ENCODE peak calls at places on chromosomes 4 and X, in four cellular contexts. One of them, this sample, is unnamed.

GRCh38 chrX:30253257-30253656 is 6.3 kb downstream of the MAGEB1 start:
- DNase-seq in thoracic aorta: no peak
- DNase-seq in GM20000: peak; percentile 11
- DNase-seq in body of pancreas: no peak
- DNase-seq in this sample: no peak

GRCh38 chrX:22526339-22526738 is 253.6 kb downstream of the CBLL2 start:
- DNase-seq in thoracic aorta: no peak
- DNase-seq in GM20000: peak; percentile 32
- DNase-seq in body of pancreas: no peak
- DNase-seq in this sample: no peak

GRCh38 chr4:23333946-23334878 is 555.6 kb downstream of the PPARGC1A start:
- DNase-seq in body of pancreas: peak; percentile 51
- DNase-seq in thoracic aorta: no peak
- DNase-seq in GM20000: peak; percentile 31
- DNase-seq in this sample: peak; percentile 52

GRCh38 chr4:26867914-26868684 is 7.5 kb downstream of the STIM2 start:
- DNase-seq in body of pancreas: no peak
- DNase-seq in GM20000: no peak
- DNase-seq in thoracic aorta: no peak
- DNase-seq in this sample: no peak

GRCh38 chr4:22906046-22906445 is 213.3 kb downstream of the GBA3 start:
- DNase-seq in body of pancreas: no peak
- DNase-seq in thoracic aorta: no peak
- DNase-seq in GM20000: no peak
- DNase-seq in this sample: no peak

GRCh38 chrX:45850775-45851433 is 650.2 kb upstream of the DIPK2B start:
- DNase-seq in body of pancreas: no peak
- DNase-seq in thoracic aorta: no peak
- DNase-seq in GM20000: peak; percentile 13
- DNase-seq in this sample: peak; percentile 47

GRCh38 chr4:138894688-138895087 is 120.9 kb upstream of the NOCT start:
- DNase-seq in thoracic aorta: no peak
- DNase-seq in GM20000: no peak
- DNase-seq in body of pancreas: no peak
- DNase-seq in this sample: no peak

GRCh38 chr4:151573945-151574344 is 165.0 kb downstream of the FHIP1A start:
- DNase-seq in thoracic aorta: no peak
- DNase-seq in GM20000: no peak
- DNase-seq in body of pancreas: no peak
- DNase-seq in this sample: no peak

GRCh38 chr4:136355970-136356369 is 1176.3 kb downstream of the PCDH18 start:
- DNase-seq in thoracic aorta: no peak
- DNase-seq in body of pancreas: no peak
- DNase-seq in GM20000: no peak
- DNase-seq in this sample: no peak

GRCh38 chr4:1604706-1605205 is 79.4 kb downstream of the FAM53A start:
- DNase-seq in thoracic aorta: no peak
- DNase-seq in GM20000: no peak
- DNase-seq in body of pancreas: no peak
- DNase-seq in this sample: peak; percentile 62

GRCh38 chr4:38464328-38464727 is 199.7 kb upstream of the KLF3 start:
- DNase-seq in body of pancreas: no peak
- DNase-seq in thoracic aorta: no peak
- DNase-seq in GM20000: no peak
- DNase-seq in this sample: no peak

GRCh38 chr4:119314356-119314755 is 7.6 kb downstream of the FABP2 start:
- DNase-seq in body of pancreas: peak; percentile 25
- DNase-seq in thoracic aorta: no peak
- DNase-seq in GM20000: peak; percentile 12
- DNase-seq in this sample: peak; percentile 17

GRCh38 chrX:132181364-132181763 is 37.9 kb downstream of the RAP2C start:
- DNase-seq in GM20000: no peak
- DNase-seq in body of pancreas: peak; percentile 18
- DNase-seq in thoracic aorta: no peak
- DNase-seq in this sample: no peak

GRCh38 chr4:15792974-15793373 is 14.8 kb downstream of the CD38 start:
- DNase-seq in GM20000: no peak
- DNase-seq in thoracic aorta: no peak
- DNase-seq in body of pancreas: no peak
- DNase-seq in this sample: no peak

GRCh38 chr4:15797320-15797719 is 19.2 kb downstream of the CD38 start:
- DNase-seq in GM20000: no peak
- DNase-seq in body of pancreas: no peak
- DNase-seq in thoracic aorta: no peak
- DNase-seq in this sample: no peak

GRCh38 chr4:15794905-15795304 is 16.8 kb downstream of the CD38 start:
- DNase-seq in thoracic aorta: no peak
- DNase-seq in body of pancreas: no peak
- DNase-seq in GM20000: no peak
- DNase-seq in this sample: no peak

GRCh38 chr4:15793506-15794363 is 15.6 kb downstream of the CD38 start:
- DNase-seq in body of pancreas: no peak
- DNase-seq in thoracic aorta: no peak
- DNase-seq in GM20000: no peak
- DNase-seq in this sample: no peak

GRCh38 chr4:15794432-15794831 is 16.3 kb downstream of the CD38 start:
- DNase-seq in body of pancreas: no peak
- DNase-seq in thoracic aorta: no peak
- DNase-seq in GM20000: no peak
- DNase-seq in this sample: no peak
- TF ChIP-seq CTCF in body of pancreas: no peak
- TF ChIP-seq CTCF in thoracic aorta: no peak
- TF ChIP-seq CTCF in GM20000: no peak
- TF ChIP-seq CTCF in this sample: no peak

DNA sequence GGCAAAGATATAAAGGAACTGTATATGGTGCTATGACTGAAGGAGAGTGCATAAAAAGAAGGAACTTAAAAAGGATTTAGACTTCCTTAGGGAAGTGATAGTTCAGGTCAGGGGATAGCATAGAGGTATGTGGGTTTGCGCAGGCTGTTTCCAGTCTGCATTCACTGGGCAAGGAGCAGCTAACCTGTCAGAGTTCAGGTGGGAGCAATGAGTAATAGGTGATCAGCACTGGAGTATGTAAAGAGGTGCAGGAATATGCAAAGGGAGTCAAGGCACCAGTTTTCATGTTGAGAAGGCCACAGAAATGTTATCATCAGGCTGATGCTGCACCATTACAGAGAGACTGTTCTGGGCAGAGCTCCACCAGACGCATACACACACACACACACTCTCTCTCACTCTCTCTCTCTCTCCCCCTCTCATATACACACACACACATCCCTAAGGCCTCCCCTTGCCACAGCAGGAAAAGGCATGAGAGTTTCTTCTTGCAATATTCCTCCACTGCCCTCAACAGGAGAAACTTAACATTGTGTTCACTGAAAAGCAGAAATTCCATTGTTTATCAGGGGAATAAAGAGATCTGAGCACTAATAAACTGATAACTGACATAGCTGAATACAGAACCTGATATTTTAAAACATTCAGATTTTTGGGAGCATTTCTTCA is 256.4 kb upstream of the GRID2 start:
- DNase-seq in body of pancreas: no peak
- DNase-seq in thoracic aorta: no peak
- DNase-seq in GM20000: no peak
- DNase-seq in this sample: no peak
- TF ChIP-seq CTCF in body of pancreas: peak; percentile 34
- TF ChIP-seq CTCF in thoracic aorta: no peak
- TF ChIP-seq CTCF in GM20000: no peak
- TF ChIP-seq CTCF in this sample: no peak

DNA sequence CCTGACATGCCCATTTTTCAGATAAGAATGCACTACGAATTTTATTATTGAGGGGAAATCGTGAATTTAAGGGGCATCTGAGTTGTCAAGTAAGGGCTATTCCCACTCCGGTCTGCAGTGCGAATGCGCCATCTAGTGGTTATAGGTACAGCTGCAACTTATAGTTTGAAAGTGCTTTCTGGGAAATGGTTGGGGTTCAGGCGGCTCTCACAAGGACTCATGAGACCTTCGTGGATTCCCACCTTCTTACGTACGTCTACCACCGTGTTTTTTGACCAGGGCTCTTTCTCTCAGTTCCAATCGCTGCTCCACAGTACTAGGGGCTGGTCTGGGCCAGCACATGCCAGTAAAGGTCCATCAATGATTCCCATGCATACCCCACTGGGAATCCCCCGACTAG is 12.3 kb downstream of the MSL3 start:
- DNase-seq in GM20000: peak; percentile 41
- DNase-seq in body of pancreas: peak; percentile 38
- DNase-seq in thoracic aorta: no peak
- DNase-seq in this sample: peak; percentile 69
- TF ChIP-seq CTCF in GM20000: peak; percentile 51
- TF ChIP-seq CTCF in body of pancreas: peak; percentile 57
- TF ChIP-seq CTCF in thoracic aorta: peak; percentile 73
- TF ChIP-seq CTCF in this sample: peak; percentile 58

GRCh38 chrX:9501362-9501761 is 36.5 kb downstream of the TBL1X start:
- DNase-seq in thoracic aorta: no peak
- DNase-seq in body of pancreas: no peak
- DNase-seq in GM20000: no peak
- DNase-seq in this sample: no peak
- TF ChIP-seq CTCF in thoracic aorta: no peak
- TF ChIP-seq CTCF in body of pancreas: no peak
- TF ChIP-seq CTCF in GM20000: no peak
- TF ChIP-seq CTCF in this sample: no peak

DNA sequence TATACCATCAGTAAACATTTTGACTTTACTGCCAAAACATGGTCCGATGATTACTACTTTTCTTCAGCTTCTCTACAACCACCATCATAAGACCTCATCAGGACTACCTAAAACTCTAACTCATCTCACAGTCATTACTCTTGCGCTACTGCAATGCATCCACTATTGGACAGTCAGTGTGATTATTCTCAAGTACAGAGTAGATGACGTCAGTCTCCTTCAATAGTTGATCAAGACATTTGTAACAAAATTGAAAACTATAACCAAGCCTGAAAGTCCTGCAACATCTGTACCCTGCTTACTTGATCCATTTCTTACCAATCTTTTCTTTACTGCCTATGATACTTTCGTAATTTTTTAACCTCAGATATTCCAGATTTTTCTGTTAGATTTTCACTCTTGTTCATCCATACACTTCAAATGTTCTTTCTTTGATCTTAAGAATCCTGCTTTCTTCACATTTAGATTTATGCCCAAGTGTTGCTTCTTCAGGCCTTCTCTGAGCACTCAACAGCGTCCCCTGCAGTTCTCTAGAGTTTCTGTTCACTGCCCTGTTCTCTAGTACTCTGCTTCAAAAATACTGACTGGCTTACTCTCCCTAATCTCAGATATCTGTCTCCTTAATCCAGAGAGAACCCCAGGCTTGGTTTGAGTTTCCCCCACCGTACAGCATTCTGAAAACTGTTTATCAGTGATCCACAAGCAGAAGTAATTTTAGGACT is 1517.6 kb downstream of the STIM2 start:
- DNase-seq in thoracic aorta: no peak
- DNase-seq in GM20000: no peak
- DNase-seq in body of pancreas: no peak
- DNase-seq in this sample: no peak
- TF ChIP-seq CTCF in thoracic aorta: no peak
- TF ChIP-seq CTCF in GM20000: no peak
- TF ChIP-seq CTCF in body of pancreas: no peak
- TF ChIP-seq CTCF in this sample: no peak

GRCh38 chr4:62131049-62131448 is 930.9 kb downstream of the ADGRL3 start:
- DNase-seq in body of pancreas: no peak
- DNase-seq in thoracic aorta: no peak
- DNase-seq in GM20000: no peak
- DNase-seq in this sample: no peak

GRCh38 chr4:62133498-62133897 is 933.4 kb downstream of the ADGRL3 start:
- DNase-seq in body of pancreas: no peak
- DNase-seq in thoracic aorta: no peak
- DNase-seq in GM20000: no peak
- DNase-seq in this sample: no peak

GRCh38 chr4:62135565-62136156 is 935.5 kb downstream of the ADGRL3 start:
- DNase-seq in thoracic aorta: no peak
- DNase-seq in body of pancreas: no peak
- DNase-seq in GM20000: no peak
- DNase-seq in this sample: no peak

DNA sequence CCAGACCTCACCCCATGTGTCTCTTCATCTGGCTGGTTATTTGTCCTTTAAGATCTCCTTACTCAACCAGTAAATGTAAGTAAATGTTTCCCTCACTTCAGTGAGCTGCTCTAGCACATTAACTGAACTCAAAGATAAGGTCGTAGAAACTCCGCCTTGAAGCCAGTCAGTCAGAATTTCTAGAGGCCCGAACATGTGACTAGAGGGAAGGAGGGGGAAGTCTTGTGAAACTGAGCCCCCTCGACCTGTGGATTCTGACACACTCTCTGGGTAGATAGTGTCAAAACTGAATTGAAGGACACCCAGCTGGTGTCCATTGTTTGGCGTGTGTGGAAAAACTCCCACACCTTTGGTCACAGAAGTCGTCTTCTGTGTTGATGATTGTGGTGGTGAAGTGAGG is 933.9 kb downstream of the ADGRL3 start:
- DNase-seq in thoracic aorta: no peak
- DNase-seq in body of pancreas: no peak
- DNase-seq in GM20000: no peak
- DNase-seq in this sample: no peak
- TF ChIP-seq CTCF in thoracic aorta: no peak
- TF ChIP-seq CTCF in body of pancreas: no peak
- TF ChIP-seq CTCF in GM20000: no peak
- TF ChIP-seq CTCF in this sample: no peak

GRCh38 chr4:123096038-123096437 is 173.6 kb upstream of the NUDT6 start:
- DNase-seq in thoracic aorta: no peak
- DNase-seq in body of pancreas: no peak
- DNase-seq in GM20000: no peak
- DNase-seq in this sample: no peak
- TF ChIP-seq CTCF in thoracic aorta: no peak
- TF ChIP-seq CTCF in body of pancreas: no peak
- TF ChIP-seq CTCF in GM20000: no peak
- TF ChIP-seq CTCF in this sample: no peak